ENCODE peak calls at places on chromosomes 4 and X, in six cellular contexts. One of them, this sample, is unnamed.

GRCh38 chr4:108940086-108941033 is 177.5 kb upstream of the ETNPPL start:
- DNase-seq in SK-N-SH: no peak
- DNase-seq in H1: no peak
- DNase-seq in K562: no peak
- DNase-seq in GM12878: no peak
- DNase-seq in HepG2: no peak
- DNase-seq in this sample: no peak

GRCh38 chr4:138558886-138559285 is 316.7 kb upstream of the SLC7A11 start:
- DNase-seq in GM12878: no peak
- DNase-seq in HepG2: no peak
- DNase-seq in SK-N-SH: no peak
- DNase-seq in K562: no peak
- DNase-seq in H1: no peak
- DNase-seq in this sample: no peak

GRCh38 chr4:37976513-37976912 is 16.3 kb downstream of the PTTG2 start:
- DNase-seq in H1: no peak
- DNase-seq in K562: no peak
- DNase-seq in SK-N-SH: no peak
- DNase-seq in GM12878: no peak
- DNase-seq in HepG2: peak; percentile 39
- DNase-seq in this sample: no peak

GRCh38 chrX:85107407-85107806 is 103.7 kb downstream of the APOOL start:
- DNase-seq in SK-N-SH: no peak
- DNase-seq in HepG2: no peak
- DNase-seq in K562: no peak
- DNase-seq in H1: no peak
- DNase-seq in GM12878: no peak
- DNase-seq in this sample: no peak

GRCh38 chrX:19194285-19195242 is 72.3 kb upstream of the ADGRG2 start:
- DNase-seq in K562: no peak
- DNase-seq in HepG2: no peak
- DNase-seq in H1: no peak
- DNase-seq in SK-N-SH: no peak
- DNase-seq in GM12878: peak; percentile 47
- DNase-seq in this sample: no peak

GRCh38 chrX:7711167-7711566 is 131.8 kb upstream of the VCX start:
- DNase-seq in K562: no peak
- DNase-seq in SK-N-SH: no peak
- DNase-seq in GM12878: no peak
- DNase-seq in H1: no peak
- DNase-seq in HepG2: no peak
- DNase-seq in this sample: no peak

GRCh38 chr4:112145326-112145819 is at the start of gene FAM241A:
- DNase-seq in H1: peak; percentile 94
- DNase-seq in HepG2: peak; percentile 29
- DNase-seq in SK-N-SH: peak; percentile 96
- DNase-seq in K562: peak; percentile 87
- DNase-seq in GM12878: no peak
- DNase-seq in this sample: peak; percentile 89

GRCh38 chr4:185096032-185096653 is 46.9 kb upstream of the SLC25A4 start:
- DNase-seq in SK-N-SH: peak; percentile 60
- DNase-seq in HepG2: peak; percentile 25
- DNase-seq in K562: peak; percentile 59
- DNase-seq in H1: no peak
- DNase-seq in GM12878: no peak
- DNase-seq in this sample: no peak

GRCh38 chr4:6782846-6783110 is 251 bp downstream of the KIAA0232 start:
- DNase-seq in HepG2: no peak
- DNase-seq in H1: no peak
- DNase-seq in K562: no peak
- DNase-seq in GM12878: no peak
- DNase-seq in SK-N-SH: no peak
- DNase-seq in this sample: no peak

GRCh38 chr4:117400039-117400835 is 314.9 kb upstream of the TRAM1L1 start:
- DNase-seq in K562: no peak
- DNase-seq in HepG2: peak; percentile 68
- DNase-seq in H1: no peak
- DNase-seq in GM12878: no peak
- DNase-seq in SK-N-SH: no peak
- DNase-seq in this sample: no peak

GRCh38 chr4:154722262-154722661 is 21.5 kb upstream of the LRAT start:
- DNase-seq in HepG2: no peak
- DNase-seq in H1: no peak
- DNase-seq in SK-N-SH: no peak
- DNase-seq in K562: no peak
- DNase-seq in GM12878: no peak
- DNase-seq in this sample: no peak

GRCh38 chr4:15455290-15455689 is 14.4 kb upstream of the CC2D2A start:
- DNase-seq in K562: no peak
- DNase-seq in GM12878: no peak
- DNase-seq in H1: no peak
- DNase-seq in HepG2: no peak
- DNase-seq in SK-N-SH: no peak
- DNase-seq in this sample: no peak

GRCh38 chr4:15457401-15458201 is 12.1 kb upstream of the CC2D2A start:
- DNase-seq in H1: no peak
- DNase-seq in K562: peak; percentile 37
- DNase-seq in HepG2: peak; percentile 24
- DNase-seq in GM12878: peak; percentile 20
- DNase-seq in SK-N-SH: peak; percentile 32
- DNase-seq in this sample: no peak

GRCh38 chr4:15451181-15451865 is 18.4 kb upstream of the CC2D2A start:
- DNase-seq in HepG2: no peak
- DNase-seq in SK-N-SH: no peak
- DNase-seq in K562: no peak
- DNase-seq in H1: no peak
- DNase-seq in GM12878: no peak
- DNase-seq in this sample: no peak

DNA sequence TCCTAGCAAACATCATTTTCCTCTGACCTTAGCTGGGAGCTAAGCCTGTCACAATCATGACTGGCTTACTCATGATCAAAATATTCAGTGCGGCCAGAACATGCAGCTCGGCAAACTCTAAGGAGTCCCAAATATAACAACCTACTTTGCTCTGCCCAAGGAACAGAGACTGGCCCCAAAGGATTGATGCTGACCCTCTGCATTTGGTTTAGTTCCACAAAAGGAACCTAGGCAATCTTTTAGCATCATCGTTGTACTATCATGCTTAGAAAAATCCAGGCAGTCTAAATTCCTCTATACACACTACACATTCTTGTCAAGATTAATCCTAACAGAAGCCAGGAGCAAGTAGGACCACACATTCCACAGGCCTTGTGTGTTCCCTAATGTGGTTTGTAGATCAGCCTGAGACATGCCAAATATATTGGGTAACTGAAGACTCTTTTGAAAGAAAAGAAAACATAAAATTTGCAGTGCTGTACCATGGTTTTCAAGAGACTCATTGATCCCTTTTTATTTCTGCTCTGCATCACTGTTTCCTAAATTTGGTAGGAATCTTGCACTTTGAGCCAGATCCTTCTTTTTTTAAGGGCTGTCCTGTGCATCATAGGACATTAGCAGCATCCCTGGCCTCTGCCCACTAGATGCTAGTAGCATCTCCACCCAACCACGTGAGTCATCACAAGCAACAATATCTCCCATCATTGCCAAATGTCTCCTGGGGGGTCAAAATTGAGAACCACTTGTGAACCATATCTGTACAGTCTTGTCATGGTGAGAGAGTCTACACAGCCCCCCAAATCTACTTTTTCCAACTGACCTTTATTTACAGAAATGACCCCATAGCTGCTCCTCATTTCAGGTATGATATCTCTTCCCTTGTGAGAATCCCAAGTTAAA is 17.6 kb upstream of the CC2D2A start:
- DNase-seq in K562: no peak
- DNase-seq in H1: no peak
- DNase-seq in HepG2: no peak
- DNase-seq in SK-N-SH: no peak
- DNase-seq in GM12878: no peak
- DNase-seq in this sample: no peak
- TF ChIP-seq POLR2AphosphoS5 in K562: no peak
- TF ChIP-seq POLR2AphosphoS5 in H1: no peak
- TF ChIP-seq POLR2AphosphoS5 in HepG2: no peak
- TF ChIP-seq POLR2AphosphoS5 in SK-N-SH: peak; percentile 47
- TF ChIP-seq POLR2AphosphoS5 in GM12878: no peak
- TF ChIP-seq POLR2AphosphoS5 in this sample: no peak

GRCh38 chr4:84901745-84902283 is 64.7 kb downstream of the WDFY3 start:
- DNase-seq in K562: no peak
- DNase-seq in SK-N-SH: peak; percentile 11
- DNase-seq in H1: no peak
- DNase-seq in HepG2: no peak
- DNase-seq in GM12878: no peak
- DNase-seq in this sample: no peak

GRCh38 chr4:84908876-84909275 is 57.6 kb downstream of the WDFY3 start:
- DNase-seq in HepG2: no peak
- DNase-seq in K562: no peak
- DNase-seq in H1: no peak
- DNase-seq in SK-N-SH: no peak
- DNase-seq in GM12878: no peak
- DNase-seq in this sample: no peak

GRCh38 chr4:84907145-84907544 is 59.3 kb downstream of the WDFY3 start:
- DNase-seq in SK-N-SH: no peak
- DNase-seq in H1: no peak
- DNase-seq in HepG2: no peak
- DNase-seq in GM12878: no peak
- DNase-seq in K562: no peak
- DNase-seq in this sample: no peak

GRCh38 chr4:84901173-84901572 is 65.3 kb downstream of the WDFY3 start:
- DNase-seq in SK-N-SH: no peak
- DNase-seq in GM12878: no peak
- DNase-seq in HepG2: no peak
- DNase-seq in K562: no peak
- DNase-seq in H1: no peak
- DNase-seq in this sample: no peak

DNA sequence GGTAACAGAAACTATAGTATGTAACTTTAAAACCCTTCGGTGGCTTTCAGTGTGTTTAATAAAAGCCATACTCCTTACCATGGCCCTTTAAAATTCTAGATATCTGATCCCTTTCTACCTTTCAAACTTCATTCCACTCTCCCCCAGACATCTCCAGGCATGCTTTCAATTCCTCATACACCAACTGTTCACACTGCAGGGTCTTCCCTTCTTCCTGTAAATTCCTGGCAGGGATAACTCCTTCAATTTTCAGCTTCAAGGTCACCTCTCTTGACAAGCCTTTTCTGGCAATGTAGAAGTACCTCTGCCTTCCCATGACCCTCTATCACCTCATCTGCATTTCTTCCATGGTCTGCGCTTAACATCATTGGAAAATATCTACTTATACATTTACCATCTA is 60.8 kb downstream of the WDFY3 start:
- DNase-seq in SK-N-SH: no peak
- DNase-seq in HepG2: no peak
- DNase-seq in H1: no peak
- DNase-seq in GM12878: no peak
- DNase-seq in K562: no peak
- DNase-seq in this sample: no peak
- TF ChIP-seq TAF1 in SK-N-SH: no peak
- TF ChIP-seq TAF1 in HepG2: no peak
- TF ChIP-seq TAF1 in H1: no peak
- TF ChIP-seq TAF1 in GM12878: no peak
- TF ChIP-seq TAF1 in K562: no peak
- TF ChIP-seq TAF1 in this sample: no peak

DNA sequence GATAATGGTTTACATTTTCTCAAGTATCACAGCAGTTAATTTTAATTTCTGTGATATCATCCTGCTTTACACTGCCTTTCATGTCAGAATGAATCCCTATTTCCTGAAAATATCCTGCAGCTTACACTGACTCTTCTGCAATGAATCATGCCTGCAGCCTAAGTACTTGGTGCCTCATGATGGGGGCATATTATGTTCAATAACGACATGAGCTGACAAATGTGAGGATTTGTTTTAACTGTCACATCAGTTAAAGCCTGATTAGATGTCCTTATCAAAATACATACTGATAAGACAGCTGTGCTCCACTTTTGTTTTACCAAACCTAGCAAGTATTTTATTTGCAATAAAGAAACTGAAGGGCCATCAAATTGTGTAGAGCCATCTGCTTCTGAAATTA is 359.9 kb upstream of the AGA start:
- DNase-seq in GM12878: no peak
- DNase-seq in K562: no peak
- DNase-seq in SK-N-SH: no peak
- DNase-seq in HepG2: no peak
- DNase-seq in H1: no peak
- DNase-seq in this sample: no peak
- TF ChIP-seq POLR2AphosphoS5 in GM12878: no peak
- TF ChIP-seq POLR2AphosphoS5 in K562: no peak
- TF ChIP-seq POLR2AphosphoS5 in SK-N-SH: no peak
- TF ChIP-seq POLR2AphosphoS5 in HepG2: no peak
- TF ChIP-seq POLR2AphosphoS5 in H1: no peak
- TF ChIP-seq POLR2AphosphoS5 in this sample: no peak

DNA sequence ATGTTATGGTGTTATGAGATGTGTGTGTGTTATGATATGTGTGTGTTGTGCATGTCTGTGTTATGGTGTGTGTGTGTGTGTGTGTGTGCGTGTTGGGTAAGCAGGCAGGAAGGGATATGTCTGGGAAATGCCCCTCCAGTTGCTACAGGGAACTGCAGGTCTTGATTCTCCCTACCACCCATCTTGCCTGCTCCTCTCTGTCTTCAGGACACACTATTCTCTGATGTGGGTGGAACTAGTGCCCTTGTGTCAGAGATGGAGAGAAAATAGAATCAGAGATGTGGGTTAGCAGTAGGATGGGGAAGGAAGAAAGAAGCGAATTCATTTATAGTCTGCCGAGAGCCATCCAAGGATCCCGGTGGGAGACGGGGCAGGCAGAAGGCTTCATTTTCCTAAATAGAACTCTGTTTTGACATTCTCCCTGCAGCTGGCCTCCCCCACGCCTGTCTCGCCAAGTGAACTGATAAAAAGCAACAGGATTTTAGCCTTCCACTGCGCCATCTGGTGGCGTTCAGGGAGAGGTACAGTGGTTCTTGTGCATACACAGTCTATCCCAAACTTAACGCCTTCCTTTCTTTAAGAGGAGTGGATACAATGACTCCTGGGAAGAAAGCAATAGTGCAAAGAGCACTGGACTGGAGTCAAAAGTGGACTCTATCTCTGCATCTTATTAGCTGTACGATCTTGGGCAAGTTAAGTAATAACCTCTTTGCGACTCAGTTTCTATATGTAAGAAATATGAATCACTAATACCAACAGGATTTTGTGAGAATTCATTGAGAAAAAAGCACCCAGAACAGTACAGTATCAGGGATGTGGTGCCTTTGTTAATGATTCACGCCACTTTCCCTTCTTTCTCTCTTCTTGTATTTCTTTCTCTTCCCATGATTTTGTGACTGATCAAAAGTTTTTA is 14.1 kb upstream of the MGST2 start:
- DNase-seq in SK-N-SH: peak; percentile 64
- DNase-seq in GM12878: no peak
- DNase-seq in K562: peak; percentile 91
- DNase-seq in H1: peak; percentile 79
- DNase-seq in HepG2: peak; percentile 56
- DNase-seq in this sample: no peak
- TF ChIP-seq TAF1 in SK-N-SH: no peak
- TF ChIP-seq TAF1 in GM12878: no peak
- TF ChIP-seq TAF1 in K562: no peak
- TF ChIP-seq TAF1 in H1: no peak
- TF ChIP-seq TAF1 in HepG2: no peak
- TF ChIP-seq TAF1 in this sample: no peak

GRCh38 chrX:40418413-40419195 is 162.2 kb upstream of the ATP6AP2 start:
- DNase-seq in SK-N-SH: no peak
- DNase-seq in HepG2: no peak
- DNase-seq in H1: no peak
- DNase-seq in GM12878: no peak
- DNase-seq in K562: no peak
- DNase-seq in this sample: no peak
- TF ChIP-seq POLR2AphosphoS5 in SK-N-SH: no peak
- TF ChIP-seq POLR2AphosphoS5 in HepG2: no peak
- TF ChIP-seq POLR2AphosphoS5 in H1: no peak
- TF ChIP-seq POLR2AphosphoS5 in GM12878: no peak
- TF ChIP-seq POLR2AphosphoS5 in K562: no peak
- TF ChIP-seq POLR2AphosphoS5 in this sample: no peak

This sample was measured in GM12892.